ENCODE peak calls at places on chromosomes 1 and 21, in seven cellular contexts. V, N, Q, P, X, L and I are unnamed samples.

GRCh38 chr1:68511254-68511653 is 14.4 kb upstream of the DEPDC1 start:
- DNase-seq in V (no peak), N (no peak), Q (no peak), P (no peak), X (no peak), L (no peak), I (no peak)

GRCh38 chr1:80054129-80054528 is 1047.6 kb upstream of the ADGRL4 start:
- DNase-seq in V (no peak), N (no peak), Q (no peak), P (no peak), X (no peak), L (peak; percentile 82), I (no peak)

GRCh38 chr1:164953815-164954214 is 394.8 kb downstream of the PBX1 start:
- DNase-seq in V (no peak), N (no peak), Q (no peak), P (no peak), X (no peak), L (no peak), I (no peak)

GRCh38 chr1:192303029-192303428 is 13.8 kb upstream of the RGS21 start:
- DNase-seq in V (no peak), N (no peak), Q (no peak), P (no peak), X (no peak), L (no peak), I (no peak)

GRCh38 chr1:1597275-1597930 is 2.5 kb downstream of the FNDC10 start:
- DNase-seq in V (no peak), N (no peak), Q (no peak), P (no peak), X (peak; percentile 59), L (no peak), I (no peak)

GRCh38 chr21:30838536-30838935 is 9.0 kb upstream of the KRTAP7-1 start:
- DNase-seq in V (no peak), N (no peak), Q (no peak), P (no peak), X (no peak), L (no peak), I (no peak)

GRCh38 chr21:45854702-45855247 is 126.8 kb upstream of the COL6A1 start:
- DNase-seq in V (no peak), N (no peak), Q (no peak), P (no peak), X (no peak), L (no peak), I (no peak)

GRCh38 chr21:27260728-27261127 is 293.8 kb upstream of the ADAMTS5 start:
- DNase-seq in V (no peak), N (no peak), Q (no peak), P (no peak), X (no peak), L (no peak), I (no peak)

DNA sequence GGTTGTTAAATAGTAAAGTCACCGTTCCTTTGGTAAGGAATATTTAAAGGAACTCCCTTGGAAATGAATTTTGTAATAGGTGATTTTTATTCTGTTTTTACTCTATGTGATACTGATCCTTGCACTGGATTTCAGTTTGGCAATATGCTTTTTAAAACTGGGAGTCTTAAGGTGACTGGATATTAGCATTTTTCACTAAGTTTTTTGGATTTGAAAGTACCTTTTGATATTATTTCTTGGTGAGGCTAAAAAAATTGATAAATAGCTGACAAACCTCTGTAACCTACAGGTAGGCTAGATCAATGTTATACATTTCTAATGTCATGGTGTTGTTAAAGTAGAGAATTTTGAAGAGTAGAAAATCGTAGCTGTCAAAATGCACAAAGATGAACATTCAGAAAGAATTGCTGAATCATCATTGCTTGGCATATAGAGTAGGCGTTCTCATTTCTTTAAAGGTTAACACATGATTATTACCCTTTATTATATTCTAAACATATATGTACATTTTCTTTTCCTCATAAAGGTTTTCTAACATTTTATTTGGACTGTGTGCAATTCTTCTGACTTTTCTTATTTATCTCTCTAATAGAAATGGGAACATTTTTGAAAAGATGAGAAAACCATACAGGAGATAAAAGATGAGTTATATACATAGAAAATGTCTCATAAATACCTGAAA is 1.5 kb upstream of the DNAJB4 start:
- DNase-seq in V (no peak), N (no peak), Q (no peak), P (no peak), X (no peak), L (no peak), I (no peak)
- H3K4me3 ChIP-seq in V (no peak overlapping the region), N (no peak overlapping the region), Q (peak overlapping the region; percentile 68), P (no peak overlapping the region), X (peak overlapping the region; percentile 1), L (no peak overlapping the region), I (no peak overlapping the region)

DNA sequence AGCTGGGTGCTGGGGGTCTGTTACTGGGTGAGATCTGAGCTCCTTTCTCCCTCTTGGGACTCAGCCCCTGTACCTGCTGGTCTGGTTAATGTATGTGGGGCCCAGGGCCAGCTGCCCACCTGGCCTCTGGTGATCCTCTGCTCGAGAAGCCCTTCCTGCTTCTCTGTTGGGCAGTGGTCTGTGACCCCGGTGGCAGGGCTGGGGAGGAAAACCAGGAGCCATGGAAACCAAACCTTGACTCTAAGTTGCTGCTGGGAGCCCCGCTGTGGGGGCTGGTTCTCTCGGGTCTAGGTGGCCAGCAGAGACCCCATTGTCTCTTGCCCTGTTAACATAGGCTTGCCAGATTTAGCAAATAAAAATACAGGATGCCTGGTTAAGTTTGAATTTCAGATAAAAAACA is 1.3 kb downstream of the PADI1 start:
- DNase-seq in V (no peak), N (no peak), Q (no peak), P (no peak), X (no peak), L (no peak), I (no peak)
- H3K4me3 ChIP-seq in V (no peak overlapping the region), N (no peak overlapping the region), Q (peak overlapping the region; percentile 39), P (no peak overlapping the region), X (no peak overlapping the region), L (no peak overlapping the region), I (no peak overlapping the region)

DNA sequence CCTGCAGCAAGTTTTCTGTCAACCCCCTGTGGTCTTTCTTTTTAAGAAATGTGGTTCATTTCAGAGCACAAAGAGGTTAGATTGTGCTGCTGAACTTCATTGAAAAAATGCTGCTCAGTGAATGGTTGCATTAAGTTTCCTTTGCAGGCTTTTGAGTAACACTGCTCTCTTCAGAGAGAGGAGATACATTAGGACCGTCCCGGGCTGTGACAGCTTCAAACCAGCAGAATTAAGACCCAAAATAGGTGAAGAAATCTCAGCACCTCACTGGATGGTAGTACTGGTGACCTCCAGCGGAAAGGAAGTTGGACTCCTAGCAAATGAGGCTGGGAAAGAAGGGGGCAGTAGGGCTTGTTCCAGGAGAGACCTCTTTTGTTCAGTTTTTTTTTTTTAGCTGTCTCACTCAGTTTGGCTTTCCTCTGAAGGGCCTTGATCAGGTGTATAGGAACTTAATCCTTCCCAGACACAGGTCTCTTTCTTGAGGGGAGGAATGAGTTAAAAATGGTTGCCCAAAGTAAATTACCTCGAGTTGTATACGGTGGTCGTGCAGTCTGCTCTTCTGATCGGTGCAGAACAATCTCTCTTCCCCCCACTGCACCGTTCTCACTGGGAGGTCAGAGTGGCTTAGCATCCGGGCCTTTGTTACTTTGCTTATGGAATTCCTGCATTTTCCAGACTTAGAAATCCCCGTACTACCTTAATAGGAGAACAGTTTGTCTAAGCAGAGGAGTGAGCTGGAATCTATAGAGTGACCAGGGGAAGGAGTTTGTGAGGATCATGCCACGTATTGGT is 81.0 kb downstream of the NDUFS5 start:
- DNase-seq in V (no peak), N (no peak), Q (no peak), P (no peak), X (no peak), L (no peak), I (no peak)
- H3K4me3 ChIP-seq in V (no peak overlapping the region), N (peak overlapping the region; percentile 70), Q (peak overlapping the region; percentile 99), P (peak overlapping the region; percentile 66), X (peak overlapping the region; percentile 79), L (peak overlapping the region; percentile 82), I (peak overlapping the region; percentile 75)

GRCh38 chr1:75808921-75809320 is 12.2 kb downstream of the MSH4 start:
- DNase-seq in V (no peak), N (no peak), Q (no peak), P (no peak), X (no peak), L (no peak), I (no peak)

GRCh38 chr1:75812065-75812464 is 15.4 kb downstream of the MSH4 start:
- DNase-seq in V (no peak), N (no peak), Q (no peak), P (no peak), X (no peak), L (no peak), I (no peak)

DNA sequence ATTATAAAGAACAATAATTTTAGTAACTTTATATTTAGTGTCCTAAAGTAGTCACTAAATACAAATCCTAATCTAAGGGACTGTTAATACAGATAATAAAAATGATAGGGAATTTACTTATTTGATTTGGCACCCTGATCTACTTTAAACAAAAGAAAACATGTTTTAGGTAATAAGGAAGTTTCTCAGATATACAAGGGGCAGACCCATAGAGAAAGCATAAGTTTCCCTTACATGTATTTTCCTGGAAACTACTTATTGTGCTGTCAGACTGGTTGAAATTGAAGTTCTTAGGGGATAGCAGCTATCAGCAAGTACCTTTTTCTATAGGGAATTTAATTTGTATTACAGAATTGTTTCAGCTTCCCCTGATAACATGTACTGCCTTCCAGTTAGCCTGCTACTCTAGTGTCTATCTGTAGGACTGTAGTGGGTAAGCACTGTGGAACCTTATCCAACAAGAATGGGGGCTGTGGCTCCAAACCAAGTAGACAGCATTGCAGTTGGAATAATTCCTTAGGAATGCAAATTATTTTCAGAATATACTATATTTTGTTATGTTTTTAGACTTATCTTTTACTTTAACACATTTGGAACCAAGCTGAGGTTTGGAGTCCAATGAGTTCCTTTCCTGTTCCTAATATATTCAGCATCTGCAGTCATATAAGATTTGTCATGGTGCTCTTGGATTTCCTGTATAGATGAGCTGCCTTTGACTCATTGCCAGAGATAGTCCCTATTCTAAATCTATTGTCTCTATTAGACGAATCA is 14.7 kb downstream of the MSH4 start:
- DNase-seq in V (no peak), N (no peak), Q (no peak), P (no peak), X (no peak), L (no peak), I (no peak)
- H3K4me3 ChIP-seq in V (no peak overlapping the region), N (no peak overlapping the region), Q (no peak overlapping the region), P (no peak overlapping the region), X (no peak overlapping the region), L (no peak overlapping the region), I (no peak overlapping the region)

GRCh38 chr1:202016717-202017384 is 6.5 kb downstream of the ELF3 start:
- DNase-seq in V (no peak), N (no peak), Q (no peak), P (no peak), X (no peak), L (no peak), I (no peak)

GRCh38 chr1:202014915-202015676 is 4.7 kb downstream of the ELF3 start:
- DNase-seq in V (no peak), N (no peak), Q (no peak), P (no peak), X (no peak), L (no peak), I (no peak)

GRCh38 chr1:202017385-202018225 is 7.2 kb downstream of the ELF3 start:
- DNase-seq in V (no peak), N (peak; percentile 80), Q (no peak), P (no peak), X (peak; percentile 75), L (no peak), I (no peak)

GRCh38 chr1:202015677-202015952 is 5.2 kb downstream of the ELF3 start:
- DNase-seq in V (no peak), N (no peak), Q (no peak), P (no peak), X (no peak), L (no peak), I (no peak)

GRCh38 chr1:202016022-202016624 is 5.7 kb downstream of the ELF3 start:
- DNase-seq in V (no peak), N (no peak), Q (no peak), P (no peak), X (no peak), L (peak; percentile 68), I (no peak)
- H3K4me3 ChIP-seq in V (no peak overlapping the region), N (no peak overlapping the region), Q (peak overlapping the region; percentile 61), P (no peak overlapping the region), X (peak overlapping the region; percentile 83), L (no peak overlapping the region), I (no peak overlapping the region)